ENCODE peak calls at places on chromosomes 6 and 20, in ten cellular contexts. J is right lobe of liver, E is ovary, O is lower leg skin, I is IMR-90, M is adrenal gland, C is sigmoid colon, X is GM12878, P is A549, K is spleen. F is an unnamed sample.

GRCh38 chr20:49278817-49279676 is 1.2 kb upstream of the ZNFX1 start:
- DNase-seq in X (no peak), K (peak; percentile 78), J (peak; percentile 52), E (peak; percentile 35), M (peak; percentile 51), O (peak; percentile 31), C (no peak), I (no peak), P (no peak), F (no peak)

GRCh38 chr20:9185511-9185910 is 116.6 kb downstream of the PLCB4 start:
- DNase-seq in I (peak; percentile 89), J (no peak), E (no peak), K (no peak), X (no peak), P (no peak), C (no peak), M (no peak), O (no peak), F (no peak)

GRCh38 chr6:101527467-101527866 is 134.0 kb downstream of the GRIK2 start:
- DNase-seq in P (no peak), K (no peak), X (no peak), C (no peak), E (no peak), O (no peak), I (no peak), J (no peak), M (no peak), F (no peak)

GRCh38 chr6:121839891-121840290 is 404.4 kb downstream of the GJA1 start:
- DNase-seq in O (no peak), E (no peak), P (no peak), M (no peak), J (no peak), I (peak; percentile 59), K (no peak), C (no peak), X (no peak), F (no peak)

GRCh38 chr20:10474606-10475184 is 39.6 kb downstream of the SLX4IP start:
- DNase-seq in J (no peak), E (no peak), O (no peak), I (no peak), P (no peak), M (no peak), C (peak; percentile 71), X (no peak), K (peak; percentile 83), F (peak; percentile 13)

GRCh38 chr6:159788276-159788675 is 1.1 kb downstream of the TCP1 start:
- DNase-seq in J (no peak), C (no peak), K (no peak), M (no peak), E (no peak), I (no peak), P (no peak), O (no peak), X (no peak), F (peak; percentile 37)

GRCh38 chr20:58310291-58310782 is 822 bp downstream of the RAB22A start:
- DNase-seq in M (no peak), E (no peak), X (no peak), P (peak; percentile 10), K (no peak), O (no peak), J (no peak), C (no peak), I (peak; percentile 14), F (no peak)

GRCh38 chr6:17388365-17388764 is 5.0 kb upstream of the CAP2 start:
- DNase-seq in M (no peak), C (no peak), X (no peak), I (no peak), J (no peak), O (no peak), P (no peak), K (no peak), E (no peak), F (no peak)

GRCh38 chr6:54860739-54861138 is 14.2 kb downstream of the FAM83B start:
- DNase-seq in E (no peak), I (peak; percentile 72), M (no peak), P (no peak), C (no peak), O (no peak), X (no peak), J (no peak), K (no peak), F (no peak)

GRCh38 chr20:44326391-44327159 is 10.3 kb upstream of the R3HDML start:
- DNase-seq in X (no peak), K (no peak), E (no peak), C (no peak), J (no peak), P (no peak), M (no peak), O (no peak), I (no peak), F (no peak)

GRCh38 chr6:62283828-62284411 is 2.1 kb downstream of the KHDRBS2 start:
- DNase-seq in I (peak; percentile 0), P (peak; percentile 0), M (peak; percentile 57), C (no peak), K (no peak), E (no peak), X (no peak), J (no peak), O (no peak), F (no peak)

GRCh38 chr6:134714679-134715078 is 235.2 kb downstream of the ALDH8A1 start:
- DNase-seq in C (no peak), J (no peak), O (no peak), X (no peak), M (no peak), P (no peak), I (peak; percentile 35), K (no peak), E (no peak), F (peak; percentile 89)

GRCh38 chr20:11917663-11918062 is at the start of gene BTBD3:
- DNase-seq in M (peak; percentile 85), C (peak; percentile 80), I (peak; percentile 79), E (peak; percentile 36), P (no peak), J (no peak), K (no peak), O (peak; percentile 46), X (no peak), F (no peak)

GRCh38 chr6:154410619-154411044 is 54.0 kb upstream of the IPCEF1 start:
- DNase-seq in J (no peak), C (peak; percentile 75), K (no peak), I (peak; percentile 97), X (no peak), E (peak; percentile 67), O (peak; percentile 31), P (peak; percentile 60), M (peak; percentile 58), F (no peak)

GRCh38 chr6:161254126-161254753 is 19.6 kb downstream of the AGPAT4 start:
- DNase-seq in M (no peak), E (no peak), C (no peak), X (no peak), K (no peak), I (peak; percentile 78), P (no peak), O (no peak), J (no peak), F (no peak)

GRCh38 chr6:115740907-115741306 is 319.8 kb downstream of the FRK start:
- DNase-seq in P (no peak), K (no peak), M (no peak), J (no peak), E (no peak), C (no peak), O (no peak), X (no peak), I (no peak), F (no peak)

DNA sequence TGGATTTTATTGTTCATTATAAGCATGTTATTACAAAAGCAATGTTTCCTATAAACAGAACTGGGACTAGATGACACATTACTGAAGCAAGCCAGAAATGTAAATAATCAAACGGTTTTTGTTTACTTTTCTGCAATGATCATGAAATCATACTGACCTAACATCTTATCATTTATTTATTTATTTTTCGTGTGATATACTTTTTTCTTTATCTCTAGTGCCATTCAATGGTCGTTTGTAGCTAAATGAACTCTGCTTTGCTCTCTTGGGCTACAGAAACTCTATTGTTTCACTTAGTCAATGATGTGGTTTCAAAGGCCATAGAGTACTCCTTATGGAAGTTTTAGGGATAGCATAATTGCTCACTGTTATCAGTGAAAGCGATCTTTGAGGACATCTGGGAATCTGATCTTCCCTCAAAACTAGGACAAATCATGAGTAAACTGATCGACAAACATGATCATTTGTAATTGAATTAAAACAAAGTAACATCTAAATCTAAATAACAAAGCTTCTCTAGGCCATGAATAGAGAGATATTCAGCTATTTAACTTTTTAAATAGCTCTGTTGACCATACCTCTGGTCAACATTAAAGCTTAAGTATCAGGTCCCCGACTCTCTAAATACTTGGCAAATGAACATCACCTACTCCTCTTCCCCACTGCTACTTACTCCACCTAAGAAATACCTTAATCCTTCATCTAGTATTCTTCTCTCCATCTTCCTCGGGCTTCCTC is 933.4 kb downstream of the TFAP2A start:
- DNase-seq in K (no peak), P (no peak), M (no peak), J (no peak), O (no peak), C (no peak), E (no peak), I (peak; percentile 79), X (no peak), F (no peak)
- H3K4me3 ChIP-seq in K (no peak overlapping the region), P (no peak overlapping the region), M (no peak overlapping the region), J (no peak overlapping the region), O (no peak overlapping the region), C (no peak overlapping the region), E (no peak overlapping the region), I (no peak overlapping the region), X (no peak overlapping the region), F (no peak overlapping the region)

GRCh38 chr20:64255361-64256281 is at the start of gene PCMTD2:
- DNase-seq in K (peak; percentile 96), M (peak; percentile 80), O (peak; percentile 62), X (peak; percentile 17), J (peak; percentile 87), E (peak; percentile 88), C (peak; percentile 86), I (peak; percentile 68), P (peak; percentile 90), F (peak; percentile 97)
- TF ChIP-seq POLR2A in K (no peak), M (peak; percentile 64), O (peak; percentile 63), X (peak; percentile 84), J (peak; percentile 77), E (peak; percentile 51), C (no peak), I (no peak), P (peak; percentile 90), F (no peak)

GRCh38 chr6:41451039-41451438 is 95.1 kb upstream of the FOXP4 start:
- DNase-seq in O (no peak), P (no peak), J (no peak), M (no peak), K (no peak), X (no peak), C (no peak), E (no peak), I (no peak), F (no peak)
- TF ChIP-seq CTCF in O (no peak), P (no peak), J (no peak), M (no peak), K (no peak), X (peak; percentile 29), C (no peak), E (no peak), I (peak; percentile 6), F (no peak)

DNA sequence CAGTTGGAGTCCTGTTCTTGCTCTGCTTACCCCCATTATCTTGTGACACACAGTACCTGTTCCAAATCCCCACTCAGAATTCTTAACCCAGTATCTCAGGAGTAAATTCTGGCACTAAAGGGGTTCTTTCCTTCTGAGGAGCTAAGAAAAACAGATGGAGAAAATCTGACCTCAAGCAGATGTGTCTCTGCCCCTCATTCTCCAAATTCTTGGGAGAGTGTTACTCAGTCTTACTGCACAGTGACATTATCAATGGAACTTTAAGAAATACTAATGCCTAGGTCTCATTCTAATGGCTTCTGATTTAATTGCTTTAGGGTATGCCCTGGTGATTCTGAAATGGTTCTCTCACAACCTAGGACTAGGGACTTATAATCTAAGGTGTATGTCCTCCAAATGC is 40.6 kb upstream of the PTPRK start:
- DNase-seq in X (no peak), J (no peak), C (no peak), I (no peak), P (no peak), M (no peak), O (no peak), E (no peak), K (no peak), F (no peak)
- H3K4me3 ChIP-seq in X (no peak overlapping the region), J (no peak overlapping the region), C (no peak overlapping the region), I (no peak overlapping the region), P (no peak overlapping the region), M (no peak overlapping the region), O (no peak overlapping the region), E (no peak overlapping the region), K (no peak overlapping the region), F (no peak overlapping the region)